ENCODE peak calls at places on chromosomes 5 and 9, in six cellular contexts. One of them, this sample, is unnamed.

GRCh38 chr5:119501671-119502179 is 49.4 kb downstream of the HSD17B4 start:
- DNase-seq in fibroblast of the conjunctiva: no peak
- DNase-seq in heart left ventricle: no peak
- DNase-seq in activated naive CD8-positive, alpha-beta T cell treated with anti-CD3 and anti-CD28 coated beads, Interleukin-2, amount 50 U/mL, for 24 hours: no peak
- DNase-seq in amniotic epithelial cell: no peak
- DNase-seq in A549: no peak
- DNase-seq in this sample: no peak

GRCh38 chr5:54197018-54197417 is 113.4 kb downstream of the ARL15 start:
- DNase-seq in fibroblast of the conjunctiva: no peak
- DNase-seq in heart left ventricle: no peak
- DNase-seq in activated naive CD8-positive, alpha-beta T cell treated with anti-CD3 and anti-CD28 coated beads, Interleukin-2, amount 50 U/mL, for 24 hours: no peak
- DNase-seq in amniotic epithelial cell: no peak
- DNase-seq in A549: no peak
- DNase-seq in this sample: no peak

GRCh38 chr5:116942622-116943021 is 368.0 kb upstream of the SEMA6A start:
- DNase-seq in fibroblast of the conjunctiva: no peak
- DNase-seq in heart left ventricle: no peak
- DNase-seq in activated naive CD8-positive, alpha-beta T cell treated with anti-CD3 and anti-CD28 coated beads, Interleukin-2, amount 50 U/mL, for 24 hours: no peak
- DNase-seq in amniotic epithelial cell: no peak
- DNase-seq in A549: no peak
- DNase-seq in this sample: no peak

GRCh38 chr9:132556226-132556625 is 26.2 kb upstream of the BARHL1 start:
- DNase-seq in fibroblast of the conjunctiva: no peak
- DNase-seq in heart left ventricle: no peak
- DNase-seq in activated naive CD8-positive, alpha-beta T cell treated with anti-CD3 and anti-CD28 coated beads, Interleukin-2, amount 50 U/mL, for 24 hours: no peak
- DNase-seq in amniotic epithelial cell: no peak
- DNase-seq in A549: no peak
- DNase-seq in this sample: no peak

GRCh38 chr5:149407331-149408251 is 28.5 kb upstream of the IL17B start:
- DNase-seq in fibroblast of the conjunctiva: no peak
- DNase-seq in heart left ventricle: no peak
- DNase-seq in activated naive CD8-positive, alpha-beta T cell treated with anti-CD3 and anti-CD28 coated beads, Interleukin-2, amount 50 U/mL, for 24 hours: no peak
- DNase-seq in amniotic epithelial cell: no peak
- DNase-seq in A549: no peak
- DNase-seq in this sample: peak

GRCh38 chr9:38362912-38363588 is 29.5 kb upstream of the ALDH1B1 start:
- DNase-seq in fibroblast of the conjunctiva: peak
- DNase-seq in heart left ventricle: peak
- DNase-seq in activated naive CD8-positive, alpha-beta T cell treated with anti-CD3 and anti-CD28 coated beads, Interleukin-2, amount 50 U/mL, for 24 hours: no peak
- DNase-seq in amniotic epithelial cell: peak
- DNase-seq in A549: peak
- DNase-seq in this sample: peak

GRCh38 chr5:87755378-87755777 is 342.6 kb upstream of the CCNH start:
- DNase-seq in fibroblast of the conjunctiva: no peak
- DNase-seq in heart left ventricle: no peak
- DNase-seq in activated naive CD8-positive, alpha-beta T cell treated with anti-CD3 and anti-CD28 coated beads, Interleukin-2, amount 50 U/mL, for 24 hours: no peak
- DNase-seq in amniotic epithelial cell: no peak
- DNase-seq in A549: no peak
- DNase-seq in this sample: no peak

GRCh38 chr9:70085241-70085640 is 41.6 kb downstream of the MAMDC2 start:
- DNase-seq in fibroblast of the conjunctiva: no peak
- DNase-seq in heart left ventricle: no peak
- DNase-seq in activated naive CD8-positive, alpha-beta T cell treated with anti-CD3 and anti-CD28 coated beads, Interleukin-2, amount 50 U/mL, for 24 hours: no peak
- DNase-seq in amniotic epithelial cell: peak
- DNase-seq in A549: no peak
- DNase-seq in this sample: peak

GRCh38 chr5:171629221-171630005 is 156.2 kb upstream of the SMIM23 start:
- DNase-seq in fibroblast of the conjunctiva: peak
- DNase-seq in heart left ventricle: no peak
- DNase-seq in activated naive CD8-positive, alpha-beta T cell treated with anti-CD3 and anti-CD28 coated beads, Interleukin-2, amount 50 U/mL, for 24 hours: no peak
- DNase-seq in amniotic epithelial cell: peak
- DNase-seq in A549: peak
- DNase-seq in this sample: peak

GRCh38 chr5:21236896-21237830 is 1249.2 kb upstream of the CDH18 start:
- DNase-seq in fibroblast of the conjunctiva: no peak
- DNase-seq in heart left ventricle: no peak
- DNase-seq in activated naive CD8-positive, alpha-beta T cell treated with anti-CD3 and anti-CD28 coated beads, Interleukin-2, amount 50 U/mL, for 24 hours: no peak
- DNase-seq in amniotic epithelial cell: no peak
- DNase-seq in A549: no peak
- DNase-seq in this sample: peak

GRCh38 chr9:131423171-131423581 is 29.3 kb downstream of the PRRC2B start:
- DNase-seq in fibroblast of the conjunctiva: peak
- DNase-seq in heart left ventricle: peak
- DNase-seq in activated naive CD8-positive, alpha-beta T cell treated with anti-CD3 and anti-CD28 coated beads, Interleukin-2, amount 50 U/mL, for 24 hours: no peak
- DNase-seq in amniotic epithelial cell: peak
- DNase-seq in A549: peak
- DNase-seq in this sample: peak

GRCh38 chr5:122929980-122930379 is 84.6 kb downstream of the SNX24 start:
- DNase-seq in fibroblast of the conjunctiva: no peak
- DNase-seq in heart left ventricle: no peak
- DNase-seq in activated naive CD8-positive, alpha-beta T cell treated with anti-CD3 and anti-CD28 coated beads, Interleukin-2, amount 50 U/mL, for 24 hours: no peak
- DNase-seq in amniotic epithelial cell: no peak
- DNase-seq in A549: no peak
- DNase-seq in this sample: no peak

GRCh38 chr5:130289132-130290088 is 385.1 kb downstream of the CHSY3 start:
- DNase-seq in fibroblast of the conjunctiva: no peak
- DNase-seq in heart left ventricle: no peak
- DNase-seq in activated naive CD8-positive, alpha-beta T cell treated with anti-CD3 and anti-CD28 coated beads, Interleukin-2, amount 50 U/mL, for 24 hours: no peak
- DNase-seq in amniotic epithelial cell: peak
- DNase-seq in A549: no peak
- DNase-seq in this sample: peak

GRCh38 chr9:110814159-110814558 is 145.6 kb downstream of the MUSK start:
- DNase-seq in fibroblast of the conjunctiva: no peak
- DNase-seq in heart left ventricle: no peak
- DNase-seq in activated naive CD8-positive, alpha-beta T cell treated with anti-CD3 and anti-CD28 coated beads, Interleukin-2, amount 50 U/mL, for 24 hours: no peak
- DNase-seq in amniotic epithelial cell: peak
- DNase-seq in A549: no peak
- DNase-seq in this sample: no peak

This sample was measured in fibroblast of pulmonary artery.